ENCODE peak calls at places on chromosomes 3 and 15, in four cellular contexts. P is GM23338; X is activated T-cell treated with anti-CD3 and anti-CD28 coated beads, Interleukin-2, amount 50 U/mL, for 72 hours; J is RPMI7951. B is an unnamed sample.
A peak's percentile ranks its signal among the peaks of the same experiment; 100 is the strongest.

GRCh38 chr3:146747928-146748327 is 142.8 kb upstream of the PLSCR5 start:
- DNase-seq in P (peak; percentile 21), X (no peak), J (peak; percentile 10), B (no peak)

GRCh38 chr3:27095588-27096222 is 273.5 kb downstream of the NEK10 start:
- DNase-seq in P (no peak), X (no peak), J (no peak), B (no peak)

GRCh38 chr15:67049351-67050044 is 15.9 kb upstream of the SMAD3 start:
- DNase-seq in P (no peak), X (no peak), J (peak; percentile 99), B (peak; percentile 46)

GRCh38 chr15:87764461-87765236 is 491.9 kb downstream of the NTRK3 start:
- DNase-seq in P (peak; percentile 22), X (no peak), J (peak; percentile 89), B (peak; percentile 37)

GRCh38 chr3:167882057-167882667 is 146.6 kb downstream of the SERPINI1 start:
- DNase-seq in P (peak; percentile 71), X (no peak), J (peak; percentile 60), B (no peak)

GRCh38 chr3:60307800-60308199 is 943.5 kb downstream of the FHIT start:
- DNase-seq in P (no peak), X (no peak), J (no peak), B (no peak)

GRCh38 chr3:145286937-145287336 is 874.0 kb downstream of the PLOD2 start:
- DNase-seq in P (no peak), X (no peak), J (no peak), B (no peak)

GRCh38 chr15:101441706-101442105 is 47.8 kb downstream of the PCSK6 start:
- DNase-seq in P (no peak), X (no peak), J (no peak), B (no peak)

GRCh38 chr15:68730491-68731317 is 90.0 kb downstream of the ANP32A start:
- DNase-seq in P (peak; percentile 78), X (no peak), J (peak; percentile 42), B (peak; percentile 74)

GRCh38 chr15:71800835-71801745 is 9.3 kb upstream of the NR2E3 start:
- DNase-seq in P (peak; percentile 82), X (peak; percentile 13), J (peak; percentile 71), B (peak; percentile 77)

GRCh38 chr3:97932387-97932801 is 39.8 kb downstream of the RIOX2 start:
- DNase-seq in P (no peak), X (no peak), J (no peak), B (no peak)

GRCh38 chr15:57442371-57442770 is 66.1 kb downstream of the CGNL1 start:
- DNase-seq in P (no peak), X (no peak), J (no peak), B (no peak)

GRCh38 chr15:47288794-47289193 is 428.5 kb upstream of the SEMA6D start:
- DNase-seq in P (no peak), X (no peak), J (no peak), B (no peak)

GRCh38 chr3:133570139-133570936 is 3.1 kb upstream of the CDV3 start:
- DNase-seq in P (peak; percentile 51), X (no peak), J (peak; percentile 80), B (peak; percentile 57)

GRCh38 chr3:47283596-47284364 is 1.0 kb downstream of the KLHL18 start:
- DNase-seq in P (peak; percentile 50), X (peak; percentile 28), J (peak; percentile 11), B (peak; percentile 47)

GRCh38 chr3:50158747-50159146 is 3.6 kb downstream of the SEMA3F start:
- DNase-seq in P (no peak), X (no peak), J (no peak), B (no peak)

GRCh38 chr15:62059818-62060115 is 480 bp downstream of the VPS13C start:
- DNase-seq in P (no peak), X (peak; percentile 80), J (peak; percentile 81), B (no peak)

GRCh38 chr15:48572823-48573222 is 72.7 kb downstream of the FBN1 start:
- DNase-seq in P (peak; percentile 1), X (no peak), J (no peak), B (no peak)

GRCh38 chr15:97759363-97759762 is 201.1 kb upstream of the ARRDC4 start:
- DNase-seq in P (no peak), X (no peak), J (peak; percentile 76), B (no peak)

GRCh38 chr15:36966704-36967103 is 133.6 kb downstream of the MEIS2 start:
- DNase-seq in P (no peak), X (no peak), J (no peak), B (no peak)

GRCh38 chr15:72532991-72533601 is 59.0 kb downstream of the ARIH1 start:
- DNase-seq in P (peak; percentile 55), X (peak; percentile 18), J (peak; percentile 9), B (peak; percentile 25)

GRCh38 chr3:139564290-139564861 is 24.8 kb upstream of the RBP1 start:
- DNase-seq in P (peak; percentile 69), X (no peak), J (peak; percentile 17), B (peak; percentile 59)

GRCh38 chr3:125003369-125003853 is 52.4 kb downstream of the HEG1 start:
- DNase-seq in P (no peak), X (no peak), J (peak; percentile 69), B (peak; percentile 19)

B was measured in ELF-1.